ENCODE peak calls at places on chromosomes 2 and 18, in nine cellular contexts. D, Z, K, P, G, L, M, V and O are unnamed samples.

GRCh38 chr2:222445226-222445625 is 20.9 kb downstream of the SGPP2 start:
- DNase-seq in D (no peak), Z (no peak), K (no peak), P (no peak), G (no peak), L (no peak), M (no peak), V (no peak), O (no peak)

GRCh38 chr18:80170395-80171094 is 61.5 kb downstream of the ADNP2 start:
- DNase-seq in D (no peak), Z (no peak), K (no peak), P (no peak), G (no peak), L (no peak), M (no peak), V (peak; percentile 31), O (no peak)

GRCh38 chr2:23453936-23454460 is 69.0 kb downstream of the KLHL29 start:
- DNase-seq in D (no peak), Z (no peak), K (no peak), P (peak; percentile 57), G (no peak), L (no peak), M (no peak), V (no peak), O (peak; percentile 85)

GRCh38 chr18:38923136-38923535 is 1357.5 kb upstream of the CELF4 start:
- DNase-seq in D (no peak), Z (no peak), K (no peak), P (no peak), G (no peak), L (no peak), M (no peak), V (no peak), O (no peak)

GRCh38 chr2:47249427-47249826 is 94.3 kb upstream of the STPG4 start:
- DNase-seq in D (no peak), Z (no peak), K (no peak), P (no peak), G (no peak), L (no peak), M (peak; percentile 27), V (no peak), O (no peak)

GRCh38 chr2:13481201-13481600 is 764.5 kb downstream of the TRIB2 start:
- DNase-seq in D (no peak), Z (no peak), K (no peak), P (no peak), G (no peak), L (no peak), M (peak; percentile 1), V (no peak), O (no peak)

GRCh38 chr18:40357536-40357935 is 1597.5 kb upstream of the PIK3C3 start:
- DNase-seq in D (no peak), Z (no peak), K (no peak), P (no peak), G (no peak), L (no peak), M (peak; percentile 51), V (no peak), O (no peak)

GRCh38 chr2:162002623-162003200 is 71.3 kb downstream of the DPP4 start:
- DNase-seq in D (no peak), Z (no peak), K (no peak), P (peak; percentile 62), G (no peak), L (no peak), M (no peak), V (no peak), O (no peak)

GRCh38 chr2:198490748-198491147 is 686.4 kb downstream of the PLCL1 start:
- DNase-seq in D (no peak), Z (no peak), K (no peak), P (no peak), G (no peak), L (no peak), M (no peak), V (no peak), O (no peak)

GRCh38 chr18:76259726-76260125 is 235.3 kb downstream of the ZNF516 start:
- DNase-seq in D (no peak), Z (no peak), K (no peak), P (no peak), G (no peak), L (no peak), M (no peak), V (no peak), O (no peak)

GRCh38 chr18:37270046-37270665 is 295.4 kb downstream of the CELF4 start:
- DNase-seq in D (no peak), Z (peak; percentile 36), K (peak; percentile 52), P (peak; percentile 91), G (no peak), L (peak; percentile 44), M (peak; percentile 36), V (no peak), O (no peak)

GRCh38 chr2:7849531-7849930 is 832.3 kb upstream of the ID2 start:
- DNase-seq in D (no peak), Z (no peak), K (no peak), P (no peak), G (no peak), L (no peak), M (no peak), V (no peak), O (no peak)

GRCh38 chr2:191386938-191387536 is 141.8 kb downstream of the MYO1B start:
- DNase-seq in D (no peak), Z (no peak), K (peak; percentile 89), P (no peak), G (no peak), L (no peak), M (peak; percentile 69), V (no peak), O (no peak)

GRCh38 chr2:190407662-190408537 is at the start of gene MFSD6:
- DNase-seq in D (peak; percentile 68), Z (peak; percentile 54), K (no peak), P (peak; percentile 85), G (peak; percentile 73), L (peak; percentile 38), M (no peak), V (peak; percentile 89), O (peak; percentile 49)

GRCh38 chr18:9753863-9754262 is 45.8 kb downstream of the RAB31 start:
- DNase-seq in D (no peak), Z (no peak), K (no peak), P (no peak), G (peak; percentile 25), L (no peak), M (peak; percentile 87), V (no peak), O (no peak)

DNA sequence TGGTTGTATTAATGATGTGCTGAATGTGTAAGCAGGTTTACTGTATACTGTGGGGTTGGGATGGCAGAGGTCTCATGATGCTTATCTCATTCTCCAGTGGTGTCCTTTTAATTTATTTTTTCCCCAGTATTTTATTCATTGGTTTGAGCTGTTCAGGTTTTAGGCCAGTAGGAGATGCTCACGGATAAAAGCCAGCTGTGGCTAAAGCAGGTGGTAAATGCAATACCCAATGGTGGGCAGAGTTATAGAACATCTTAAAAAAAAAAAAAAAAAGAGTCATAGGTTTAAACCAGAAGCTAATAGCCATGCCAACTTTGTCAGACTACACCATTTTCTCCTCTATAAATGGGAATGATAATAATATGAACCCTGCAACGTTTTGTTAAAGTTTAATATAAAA is 57.8 kb upstream of the NEUROD1 start:
- DNase-seq in D (no peak), Z (no peak), K (peak; percentile 28), P (peak; percentile 18), G (no peak), L (no peak), M (peak; percentile 5), V (no peak), O (no peak)
- H3K36me3 ChIP-seq in D (no peaks in the 10 kb centered on the region), Z (no peaks in the 10 kb centered on the region), K (no peaks in the 10 kb centered on the region), P (no peaks in the 10 kb centered on the region), G (no peaks in the 10 kb centered on the region), L (no peaks in the 10 kb centered on the region), M (no peaks in the 10 kb centered on the region), V (no peaks in the 10 kb centered on the region), O (no peaks in the 10 kb centered on the region)

GRCh38 chr2:220981926-220982325 is 590.2 kb downstream of the EPHA4 start:
- DNase-seq in D (no peak), Z (no peak), K (no peak), P (no peak), G (no peak), L (no peak), M (no peak), V (no peak), O (no peak)
- TF ChIP-seq CTCF in D (no peak), Z (no peak), K (no peak), P (no peak), G (no peak), L (no peak), M (no peak), V (no peak), O (no peak)

GRCh38 chr2:44071454-44072046 is 75.8 kb upstream of the LRPPRC start:
- DNase-seq in D (no peak), Z (no peak), K (no peak), P (no peak), G (no peak), L (no peak), M (no peak), V (no peak), O (no peak)

GRCh38 chr2:44077942-44078511 is 82.2 kb upstream of the LRPPRC start:
- DNase-seq in D (no peak), Z (no peak), K (no peak), P (no peak), G (no peak), L (no peak), M (no peak), V (no peak), O (no peak)

GRCh38 chr2:44079686-44080085 is 83.9 kb upstream of the LRPPRC start:
- DNase-seq in D (no peak), Z (no peak), K (no peak), P (no peak), G (no peak), L (no peak), M (no peak), V (no peak), O (no peak)

GRCh38 chr2:44075536-44075935 is 79.7 kb upstream of the LRPPRC start:
- DNase-seq in D (peak; percentile 87), Z (no peak), K (peak; percentile 52), P (no peak), G (peak; percentile 82), L (peak; percentile 13), M (no peak), V (no peak), O (no peak)
- H3K27ac ChIP-seq in D (peak overlapping the region; percentile 55), Z (no peak overlapping the region), K (no peak overlapping the region), P (no peak overlapping the region), G (no peak overlapping the region), L (no peak overlapping the region), M (no peak overlapping the region), V (no peak overlapping the region), O (no peak overlapping the region)

GRCh38 chr2:177239934-177240600 is 24.5 kb downstream of the NFE2L2 start:
- DNase-seq in D (no peak), Z (peak; percentile 51), K (peak; percentile 49), P (no peak), G (no peak), L (peak; percentile 49), M (no peak), V (no peak), O (no peak)

GRCh38 chr2:177237932-177238331 is 25.3 kb downstream of the HNRNPA3 start:
- DNase-seq in D (no peak), Z (no peak), K (no peak), P (no peak), G (no peak), L (no peak), M (no peak), V (no peak), O (no peak)

GRCh38 chr2:177235855-177236437 is 23.4 kb downstream of the HNRNPA3 start:
- DNase-seq in D (no peak), Z (no peak), K (no peak), P (no peak), G (no peak), L (peak; percentile 46), M (no peak), V (no peak), O (no peak)

GRCh38 chr2:177241771-177242135 is 22.8 kb downstream of the NFE2L2 start:
- DNase-seq in D (no peak), Z (no peak), K (no peak), P (no peak), G (no peak), L (no peak), M (no peak), V (no peak), O (no peak)

GRCh38 chr2:177239053-177239452 is 25.5 kb downstream of the NFE2L2 start:
- DNase-seq in D (no peak), Z (no peak), K (no peak), P (no peak), G (no peak), L (no peak), M (no peak), V (no peak), O (no peak)
- H3K36me3 ChIP-seq in D (peaks cover under 1% of the 10 kb centered on the region), Z (peaks cover 6% of the 10 kb centered on the region), K (peaks cover 26% of the 10 kb centered on the region), P (no peaks in the 10 kb centered on the region), G (peaks cover 9% of the 10 kb centered on the region), L (peaks cover under 1% of the 10 kb centered on the region), M (no peaks in the 10 kb centered on the region), V (peaks cover 7% of the 10 kb centered on the region), O (peaks cover 4% of the 10 kb centered on the region)